ENCODE peak calls at places on chromosomes 2 and 18, in six cellular contexts. G, S, U, E, F and J are unnamed samples.

GRCh38 chr18:70578480-70578879 is 289.6 kb downstream of the SOCS6 start:
- DNase-seq in G (no peak), S (no peak), U (no peak), E (peak), F (peak), J (no peak)

GRCh38 chr18:12053312-12053711 is 40.3 kb upstream of the ANKRD62 start:
- DNase-seq in G (no peak), S (no peak), U (no peak), E (no peak), F (no peak), J (no peak)

GRCh38 chr2:164155558-164155957 is 419.8 kb upstream of the FIGN start:
- DNase-seq in G (no peak), S (no peak), U (no peak), E (no peak), F (no peak), J (no peak)

GRCh38 chr2:60152226-60152833 is 401.1 kb downstream of the BCL11A start:
- DNase-seq in G (peak), S (no peak), U (no peak), E (no peak), F (peak), J (no peak)

GRCh38 chr2:46497726-46498125 is 18.4 kb downstream of the TMEM247 start:
- DNase-seq in G (no peak), S (no peak), U (no peak), E (peak), F (no peak), J (no peak)

GRCh38 chr2:121501554-121501953 is 29.1 kb upstream of the RNU4ATAC start:
- DNase-seq in G (no peak), S (no peak), U (no peak), E (no peak), F (no peak), J (no peak)

GRCh38 chr2:141109633-141110032 is 1021.2 kb downstream of the LRP1B start:
- DNase-seq in G (no peak), S (no peak), U (no peak), E (no peak), F (no peak), J (no peak)

GRCh38 chr2:239145601-239146000 is 255.2 kb downstream of the HDAC4 start:
- DNase-seq in G (no peak), S (no peak), U (no peak), E (no peak), F (no peak), J (no peak)

GRCh38 chr2:70958759-70959158 is 19.7 kb upstream of the ANKRD53 start:
- DNase-seq in G (no peak), S (no peak), U (no peak), E (no peak), F (no peak), J (no peak)

DNA sequence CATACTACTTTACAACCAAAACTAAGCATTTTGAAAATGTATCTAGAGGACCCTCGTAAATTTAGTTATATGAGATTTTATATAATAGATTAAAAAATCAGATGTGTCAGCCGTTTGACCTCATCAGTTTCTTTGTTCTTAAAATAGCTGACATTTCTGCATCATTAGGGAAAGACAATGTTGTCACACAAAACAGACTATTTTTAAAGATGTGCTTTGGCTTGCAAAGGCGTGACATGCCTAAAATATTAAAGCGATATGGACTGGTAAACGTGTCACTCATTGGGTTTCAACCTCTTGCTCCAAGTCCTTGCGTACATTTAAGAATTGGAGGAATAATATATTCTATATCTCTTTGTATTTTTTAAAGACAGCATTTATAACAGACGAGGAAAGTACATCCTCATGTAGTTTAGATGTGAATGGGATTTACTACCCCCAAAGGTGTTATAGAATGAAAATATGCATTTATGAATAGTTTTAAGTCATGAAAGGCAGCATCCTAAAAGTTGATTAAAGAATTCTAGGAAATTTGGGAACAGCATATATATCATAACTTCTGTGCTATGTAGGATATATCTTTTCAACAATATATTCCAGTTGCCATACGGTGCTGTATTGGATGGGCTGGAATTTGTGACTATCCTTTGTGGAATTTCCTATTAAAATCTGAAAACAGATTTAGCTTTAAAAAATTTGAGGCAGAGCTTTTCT is 3.8 kb downstream of the MYL12A start:
- DNase-seq in G (no peak), S (no peak), U (no peak), E (no peak), F (no peak), J (no peak)
- TF ChIP-seq POLR2A in G (no peak), S (no peak), U (no peak), E (peak), F (no peak), J (no peak)

GRCh38 chr2:223051580-223052375 is at the start of gene KCNE4:
- DNase-seq in G (no peak), S (peak), U (peak), E (no peak), F (no peak), J (no peak)
- TF ChIP-seq POLR2A in G (no peak), S (peak), U (peak), E (no peak), F (no peak), J (peak)

GRCh38 chr2:43225093-43225787 is 1.2 kb downstream of the ZFP36L2 start:
- DNase-seq in G (no peak), S (peak), U (peak), E (no peak), F (no peak), J (no peak)
- TF ChIP-seq POLR2A in G (no peak), S (no peak), U (peak), E (no peak), F (no peak), J (no peak)

DNA sequence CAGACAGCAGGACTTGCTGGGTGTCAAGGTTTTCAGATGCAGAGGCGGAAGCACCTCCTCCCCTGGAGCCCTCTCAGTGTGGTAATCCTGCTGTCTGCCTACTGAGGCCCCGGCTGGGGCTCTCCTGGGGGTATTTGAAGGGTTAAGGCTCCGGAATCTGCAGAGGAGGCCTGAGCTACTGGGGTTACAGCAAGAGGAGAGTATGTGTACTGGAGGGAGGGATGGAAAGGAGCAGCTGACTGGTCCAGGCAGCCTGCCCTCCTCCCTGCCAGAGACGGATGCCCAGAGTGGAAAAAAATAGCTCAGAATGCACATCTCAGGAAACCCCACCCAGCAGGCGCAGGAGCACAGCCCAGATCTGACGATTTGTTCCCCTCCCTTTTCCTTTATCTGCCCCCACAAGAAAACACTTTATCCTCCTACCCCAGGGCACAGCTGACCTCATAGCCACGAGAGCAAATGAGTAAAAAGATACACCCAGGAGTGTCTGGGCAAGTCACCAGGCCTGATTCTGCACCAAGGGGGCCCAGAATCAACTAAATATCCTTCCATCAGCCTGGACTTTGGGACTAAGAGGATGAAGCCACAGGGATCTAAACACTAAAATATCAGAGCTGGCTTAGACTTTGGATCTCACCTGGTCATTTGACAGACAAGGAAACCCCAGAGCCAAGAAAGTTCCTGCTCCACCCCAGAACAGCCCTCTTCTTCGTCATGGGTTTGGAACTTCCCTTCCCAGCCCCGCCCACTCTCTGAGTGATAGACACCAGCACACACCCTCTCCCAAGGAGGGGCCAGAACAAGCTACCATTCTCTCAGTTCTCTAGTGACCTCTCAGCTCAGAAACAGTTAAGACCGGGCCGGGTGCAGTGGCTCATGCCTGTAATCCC is 5.5 kb downstream of the TMBIM1 start:
- DNase-seq in G (peak), S (peak), U (peak), E (peak), F (peak), J (peak)
- TF ChIP-seq POLR2A in G (no peak), S (peak), U (peak), E (no peak), F (no peak), J (peak)

GRCh38 chr2:37644191-37644590 is 27.3 kb downstream of the CDC42EP3 start:
- DNase-seq in G (no peak), S (no peak), U (no peak), E (no peak), F (no peak), J (no peak)

GRCh38 chr2:37647941-37648315 is 23.5 kb downstream of the CDC42EP3 start:
- DNase-seq in G (no peak), S (no peak), U (no peak), E (no peak), F (no peak), J (no peak)

GRCh38 chr2:37645363-37645762 is 26.1 kb downstream of the CDC42EP3 start:
- DNase-seq in G (no peak), S (no peak), U (no peak), E (no peak), F (no peak), J (no peak)

GRCh38 chr2:37643102-37644078 is 28.1 kb downstream of the CDC42EP3 start:
- DNase-seq in G (no peak), S (no peak), U (no peak), E (no peak), F (no peak), J (no peak)

GRCh38 chr2:37645836-37646235 is 25.6 kb downstream of the CDC42EP3 start:
- DNase-seq in G (no peak), S (no peak), U (no peak), E (no peak), F (no peak), J (no peak)
- TF ChIP-seq POLR2A in G (no peak), S (no peak), U (no peak), E (no peak), F (no peak), J (no peak)